ENCODE peak calls at places on chromosomes 3 and 15, in four cellular contexts. Y is MM.1S, V is fibroblast of pulmonary artery, R is choroid plexus epithelial cell. F is an unnamed sample.
A peak's percentile ranks its signal among the peaks of the same experiment; 100 is the strongest.

GRCh38 chr3:51937014-51937413 is 4.7 kb downstream of the RRP9 start:
- DNase-seq in Y (no peak), V (no peak), R (no peak), F (no peak)

GRCh38 chr15:71707230-71708051 is 102.9 kb upstream of the NR2E3 start:
- DNase-seq in Y (no peak), V (peak; percentile 28), R (no peak), F (peak; percentile 96)

GRCh38 chr15:45314960-45315359 is 62.9 kb downstream of the SLC28A2 start:
- DNase-seq in R (peak; percentile 30), Y (no peak), V (peak; percentile 13), F (peak; percentile 9)

GRCh38 chr3:162368377-162368776 is 871.8 kb downstream of the OTOL1 start:
- DNase-seq in R (no peak), Y (no peak), V (no peak), F (no peak)

GRCh38 chr3:139597947-139598346 is 58.4 kb upstream of the RBP1 start:
- DNase-seq in Y (no peak), V (no peak), R (no peak), F (no peak)

GRCh38 chr3:125287248-125287647 is 74.7 kb upstream of the SLC12A8 start:
- DNase-seq in R (no peak), Y (no peak), V (no peak), F (no peak)

GRCh38 chr3:116350119-116350733 is 95.1 kb downstream of the LSAMP start:
- DNase-seq in Y (no peak), R (no peak), V (no peak), F (no peak)

GRCh38 chr3:196159952-196160804 is 51.0 kb downstream of the ZDHHC19 start:
- DNase-seq in Y (peak; percentile 71), R (peak; percentile 56), V (peak; percentile 59), F (peak; percentile 65)

GRCh38 chr3:53188720-53189119 is 27.7 kb downstream of the PRKCD start:
- DNase-seq in Y (no peak), R (no peak), V (no peak), F (no peak)

GRCh38 chr15:60966316-60966715 is 262.8 kb downstream of the RORA start:
- DNase-seq in V (no peak), R (peak; percentile 62), Y (no peak), F (peak; percentile 50)

GRCh38 chr15:61916104-61916503 is 144.1 kb downstream of the VPS13C start:
- DNase-seq in Y (no peak), V (no peak), R (no peak), F (no peak)

GRCh38 chr15:42890161-42890913 is 30.2 kb downstream of the TTBK2 start:
- DNase-seq in R (peak; percentile 68), V (peak; percentile 93), Y (no peak), F (peak; percentile 22)

GRCh38 chr3:127172211-127172610 is 20.7 kb upstream of the PRR23E start:
- DNase-seq in Y (no peak), R (no peak), V (no peak), F (no peak)

GRCh38 chr3:23344886-23345285 is 141.8 kb downstream of the UBE2E2 start:
- DNase-seq in Y (no peak), R (no peak), V (no peak), F (no peak)

GRCh38 chr3:57199895-57200297 is at the start of gene HESX1:
- DNase-seq in Y (no peak), R (no peak), V (no peak), F (no peak)

GRCh38 chr15:71093089-71094024 is 21.9 kb upstream of the THSD4 start:
- DNase-seq in Y (no peak), R (peak; percentile 79), V (peak; percentile 51), F (peak; percentile 47)

GRCh38 chr15:68442041-68442440 is 10.1 kb upstream of the ITGA11 start:
- DNase-seq in Y (no peak), V (no peak), R (no peak), F (peak; percentile 34)

GRCh38 chr15:92848852-92849598 is 51.1 kb upstream of the CHD2 start:
- DNase-seq in R (peak; percentile 78), V (peak; percentile 97), Y (no peak), F (peak; percentile 99)

GRCh38 chr15:78715439-78715838 is 74.4 kb upstream of the CHRNB4 start:
- DNase-seq in R (no peak), Y (no peak), V (no peak), F (no peak)

GRCh38 chr15:33204087-33204486 is 9.6 kb upstream of the FMN1 start:
- DNase-seq in V (no peak), Y (no peak), R (no peak), F (no peak)

GRCh38 chr15:31399544-31400171 is 73.0 kb downstream of the KLF13 start:
- DNase-seq in R (peak; percentile 81), V (no peak), Y (no peak), F (no peak)

GRCh38 chr3:127448161-127448561 is 142.4 kb downstream of the TPRA1 start:
- DNase-seq in V (no peak), Y (peak; percentile 29), R (peak; percentile 19), F (no peak)

GRCh38 chr3:42804831-42805821 is 836 bp upstream of the HIGD1A start:
- DNase-seq in V (peak; percentile 10), Y (no peak), R (peak; percentile 23), F (peak; percentile 16)

GRCh38 chr3:124887177-124887995 is at the start of gene ITGB5:
- DNase-seq in V (peak; percentile 83), Y (peak; percentile 68), R (peak; percentile 65), F (peak; percentile 85)

GRCh38 chr15:58042006-58042405 is 23.5 kb downstream of the ALDH1A2 start:
- DNase-seq in Y (no peak), V (no peak), R (no peak), F (no peak)

GRCh38 chr3:160001154-160001760 is 12.6 kb downstream of the IL12A start:
- DNase-seq in R (no peak), Y (no peak), V (no peak), F (no peak)

GRCh38 chr3:181698263-181698944 is 13.3 kb upstream of the SOX2 start:
- DNase-seq in Y (no peak), R (no peak), V (no peak), F (no peak)

GRCh38 chr3:114903213-114903612 is 243.9 kb downstream of the ZBTB20 start:
- DNase-seq in R (peak; percentile 26), V (no peak), Y (no peak), F (no peak)

GRCh38 chr3:183226333-183226732 is 26.7 kb upstream of the B3GNT5 start:
- DNase-seq in Y (no peak), V (no peak), R (no peak), F (no peak)

GRCh38 chr3:126982125-126982521 is 792 bp upstream of the PLXNA1 start:
- DNase-seq in V (no peak), R (peak; percentile 19), Y (peak; percentile 31), F (no peak)

GRCh38 chr3:169812844-169813677 is at the start of the genes LRRC34 and LRRIQ4:
- DNase-seq in R (peak; percentile 89), Y (peak; percentile 93), V (peak; percentile 72), F (peak; percentile 66)

GRCh38 chr15:52021128-52021671 is 2.2 kb downstream of the MAPK6 start:
- DNase-seq in V (peak; percentile 92), Y (peak; percentile 87), R (peak; percentile 97), F (peak; percentile 96)

GRCh38 chr3:13373975-13374586 is 46.0 kb downstream of the NUP210 start:
- DNase-seq in R (no peak), V (no peak), Y (no peak), F (no peak)

GRCh38 chr3:13376091-13376490 is 44.0 kb downstream of the NUP210 start:
- DNase-seq in V (no peak), Y (no peak), R (no peak), F (no peak)

GRCh38 chr3:13377021-13377420 is 43.1 kb downstream of the NUP210 start:
- DNase-seq in Y (no peak), V (no peak), R (no peak), F (no peak)

GRCh38 chr3:13378155-13378554 is 42.0 kb downstream of the NUP210 start:
- DNase-seq in R (peak; percentile 24), V (no peak), Y (no peak), F (no peak)

GRCh38 chr3:13375464-13375863 is 44.7 kb downstream of the NUP210 start:
- DNase-seq in Y (no peak), V (no peak), R (no peak), F (no peak)
- H3K4me3 ChIP-seq in Y (no peak overlapping the region), V (no peak overlapping the region), R (no peak overlapping the region), F (no peak overlapping the region)

GRCh38 chr3:64443553-64444331 is 218.5 kb upstream of the PRICKLE2 start:
- DNase-seq in Y (no peak), R (peak; percentile 59), V (peak; percentile 60), F (peak; percentile 93)

GRCh38 chr3:64449026-64449425 is 223.8 kb upstream of the PRICKLE2 start:
- DNase-seq in V (no peak), R (no peak), Y (no peak), F (no peak)

GRCh38 chr3:64441861-64442260 is 216.6 kb upstream of the PRICKLE2 start:
- DNase-seq in V (no peak), R (peak; percentile 76), Y (no peak), F (peak; percentile 85)

GRCh38 chr3:64445318-64446300 is 220.3 kb upstream of the PRICKLE2 start:
- DNase-seq in Y (no peak), V (peak; percentile 36), R (peak; percentile 51), F (peak; percentile 57)

DNA sequence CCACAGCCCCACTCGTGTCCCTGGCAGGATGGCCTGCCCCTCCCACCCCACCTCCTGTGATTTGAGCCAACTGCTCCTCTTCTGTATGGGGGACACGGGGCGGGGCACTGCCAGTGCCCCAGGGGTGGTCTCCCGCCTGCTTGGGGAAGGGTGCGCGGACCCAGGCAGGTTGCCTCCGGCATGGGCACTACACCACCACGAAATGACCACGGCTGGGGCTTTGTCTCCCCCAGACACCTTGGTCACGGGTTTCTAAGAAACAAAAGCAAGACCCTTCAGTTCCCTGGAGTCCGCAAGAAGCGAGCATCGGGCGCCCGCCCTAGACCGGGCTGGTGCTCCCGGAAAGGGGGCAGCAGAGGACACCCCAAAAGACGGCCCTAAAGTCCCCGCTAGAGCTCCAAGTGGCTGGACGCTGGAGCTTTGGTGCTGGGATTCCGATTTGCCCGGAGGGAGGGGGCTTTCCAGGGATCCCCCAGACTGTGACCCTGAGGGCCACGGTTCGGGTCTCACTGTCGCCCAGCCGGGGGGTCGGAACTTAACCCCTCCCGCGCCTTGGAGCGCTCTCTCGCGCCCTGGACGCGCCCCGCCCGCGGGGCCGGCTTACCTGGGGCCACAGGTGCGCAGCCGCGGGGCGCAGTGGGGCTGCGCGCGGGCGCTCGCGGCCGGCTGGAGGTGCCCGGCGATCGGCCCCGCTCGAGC is 219.5 kb upstream of the PRICKLE2 start:
- DNase-seq in Y (peak; percentile 7), R (no peak), V (no peak), F (no peak)
- TF ChIP-seq CTCF in Y (no peak), R (peak; percentile 36), V (no peak), F (no peak)

GRCh38 chr15:40282144-40282869 is 557 bp downstream of the ANKRD63 start:
- DNase-seq in Y (no peak), R (no peak), V (no peak), F (peak; percentile 20)
- H3K4me3 ChIP-seq in Y (peak overlapping the region; percentile 64), R (peak overlapping the region; percentile 38), V (peak overlapping the region; percentile 21), F (peak overlapping the region; percentile 48)

GRCh38 chr15:36645106-36645505 is 65.7 kb downstream of the CDIN1 start:
- DNase-seq in Y (no peak), R (peak; percentile 5), V (peak; percentile 44), F (peak; percentile 8)
- TF ChIP-seq CTCF in Y (no peak), R (no peak), V (peak; percentile 41), F (peak; percentile 27)

DNA sequence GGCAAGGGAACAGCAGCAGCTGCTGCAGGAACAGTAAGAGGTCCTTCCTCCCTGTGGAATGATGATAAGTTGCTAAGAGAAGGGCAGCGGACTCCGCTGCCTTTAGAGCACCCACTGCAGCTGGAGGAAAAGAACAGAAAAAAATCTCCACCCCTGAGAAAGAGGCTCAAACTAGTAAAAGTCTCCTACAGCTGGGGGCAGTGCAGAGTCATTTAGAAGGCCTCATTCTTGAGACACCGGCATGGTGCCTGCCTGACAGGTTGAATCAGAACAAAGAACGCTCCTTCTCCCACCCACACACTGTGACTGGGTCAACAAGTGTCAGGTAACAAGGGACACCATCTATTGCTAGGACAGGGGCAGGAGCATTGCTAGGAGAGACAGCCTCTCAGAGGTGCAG is 188.4 kb downstream of the ABHD5 start:
- DNase-seq in R (peak; percentile 55), V (peak; percentile 19), Y (peak; percentile 19), F (no peak)
- H3K4me3 ChIP-seq in R (no peak overlapping the region), V (no peak overlapping the region), Y (no peak overlapping the region), F (no peak overlapping the region)